ENCODE peak calls at places on chromosome 19, in five cellular contexts. T is IMR-90, V is GM23338, R is trophoblast cell, Z is tibial nerve. D is an unnamed sample.

GRCh38 chr19:49498475-49498874 is 2.2 kb downstream of the RPS11 start:
- DNase-seq in T (no peak), V (no peak), R (no peak), Z (no peak), D (no peak)

GRCh38 chr19:35715981-35716734 is 1.6 kb upstream of the KMT2B start:
- DNase-seq in T (peak; percentile 30), V (peak; percentile 41), R (peak; percentile 69), Z (no peak), D (peak; percentile 89)

GRCh38 chr19:48683349-48683748 is 10.5 kb upstream of the NTN5 start:
- DNase-seq in T (peak; percentile 19), V (no peak), R (peak; percentile 72), Z (no peak), D (peak; percentile 63)

GRCh38 chr19:51407631-51408131 is 9.8 kb downstream of the SIGLEC10 start:
- DNase-seq in T (peak; percentile 17), V (peak; percentile 79), R (no peak), Z (no peak), D (peak; percentile 7)

GRCh38 chr19:3048190-3048533 is 14.1 kb downstream of the TLE5 start:
- DNase-seq in T (no peak), V (no peak), R (no peak), Z (no peak), D (no peak)

GRCh38 chr19:47240996-47241918 is 10.3 kb upstream of the BBC3 start:
- DNase-seq in T (peak; percentile 79), V (peak; percentile 98), R (peak; percentile 87), Z (no peak), D (peak; percentile 94)

GRCh38 chr19:49895566-49896297 is 955 bp downstream of the IL4I1 start:
- DNase-seq in T (no peak), V (no peak), R (no peak), Z (no peak), D (no peak)

GRCh38 chr19:2578391-2578826 is 102.5 kb downstream of the GADD45B start:
- DNase-seq in T (peak; percentile 49), V (peak; percentile 69), R (peak; percentile 88), Z (no peak), D (peak; percentile 71)

GRCh38 chr19:50492303-50493052 is 15.8 kb upstream of the GARIN5A start:
- DNase-seq in T (no peak), V (no peak), R (no peak), Z (no peak), D (peak; percentile 39)

GRCh38 chr19:49552749-49553148 is 24.9 kb downstream of the RCN3 start:
- DNase-seq in T (no peak), V (no peak), R (no peak), Z (no peak), D (no peak)

GRCh38 chr19:4199699-4200293 is 17.3 kb downstream of the ANKRD24 start:
- DNase-seq in T (no peak), V (peak; percentile 70), R (peak; percentile 28), Z (no peak), D (no peak)

GRCh38 chr19:57008432-57008831 is 111.4 kb upstream of the USP29 start:
- DNase-seq in T (no peak), V (no peak), R (no peak), Z (no peak), D (no peak)

GRCh38 chr19:45677351-45678230 is 9.6 kb downstream of the GIPR start:
- DNase-seq in T (peak; percentile 62), V (peak; percentile 100), R (peak; percentile 68), Z (peak; percentile 36), D (peak; percentile 83)

GRCh38 chr19:45223879-45224278 is 21.3 kb downstream of the EXOC3L2 start:
- DNase-seq in T (no peak), V (no peak), R (peak; percentile 69), Z (no peak), D (no peak)

GRCh38 chr19:4052993-4053422 is 13.7 kb downstream of the ZBTB7A start:
- DNase-seq in T (no peak), V (no peak), R (no peak), Z (no peak), D (no peak)

GRCh38 chr19:40907968-40908735 is 26.1 kb upstream of the CYP2A7 start:
- DNase-seq in T (no peak), V (peak; percentile 78), R (no peak), Z (no peak), D (no peak)

GRCh38 chr19:5212101-5212500 is 128.5 kb downstream of the PTPRS start:
- DNase-seq in T (no peak), V (no peak), R (no peak), Z (no peak), D (no peak)

GRCh38 chr19:23686622-23687423 is at the start of gene ZNF675:
- DNase-seq in T (peak; percentile 89), V (peak; percentile 97), R (peak; percentile 97), Z (peak; percentile 86), D (peak; percentile 97)

DNA sequence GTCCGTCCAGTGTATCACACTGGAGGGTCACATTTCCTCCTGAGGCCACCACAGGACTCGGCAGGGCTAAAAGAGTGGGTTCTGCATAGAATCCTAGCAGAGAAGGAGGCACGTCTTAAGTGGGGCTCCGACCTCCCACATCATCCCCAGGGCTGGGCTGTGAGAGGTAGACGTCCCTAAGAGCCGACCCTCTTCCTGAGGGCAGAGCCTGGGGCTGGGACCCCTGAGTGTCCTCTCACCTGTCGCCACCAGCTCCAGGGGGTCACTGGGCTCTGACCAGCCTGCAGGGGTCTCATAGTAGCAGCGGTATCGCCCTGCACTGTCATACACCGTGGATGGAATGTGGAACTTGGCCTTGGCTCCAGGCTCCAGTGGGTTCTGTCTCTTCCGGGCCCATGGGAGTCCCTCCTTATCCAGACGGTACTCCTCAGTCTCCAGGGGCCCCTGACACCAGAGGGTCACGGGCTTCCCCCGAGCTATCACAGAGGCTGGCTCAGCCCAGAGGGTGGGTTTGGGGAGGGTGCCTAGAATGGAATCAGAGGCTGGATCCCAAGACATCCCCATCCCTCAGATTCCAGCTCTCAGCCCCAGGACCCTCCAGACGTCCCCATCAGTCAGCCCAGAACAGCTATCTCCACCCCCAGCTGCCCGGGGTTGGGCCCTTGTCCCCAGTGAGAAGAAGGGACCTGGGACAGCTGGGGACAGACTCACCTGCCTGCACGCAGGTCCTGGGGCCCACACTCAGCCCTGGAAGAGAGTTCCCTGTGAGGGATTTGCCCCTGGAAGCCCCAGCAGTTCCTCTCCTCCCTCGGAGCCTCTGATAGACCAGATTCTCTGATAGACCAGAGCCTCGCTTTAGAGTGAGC is 590 bp downstream of the LILRB5 start:
- DNase-seq in T (no peak), V (no peak), R (no peak), Z (no peak), D (peak; percentile 26)
- H3K27ac ChIP-seq in T (no peak overlapping the region), V (no peak overlapping the region), R (no peak overlapping the region), Z (no peak overlapping the region), D (no peak overlapping the region)

GRCh38 chr19:11338569-11339253 is 746 bp downstream of the RAB3D start:
- DNase-seq in T (no peak), V (no peak), R (peak; percentile 50), Z (no peak), D (no peak)

GRCh38 chr19:11345122-11345752 is 831 bp downstream of the TMEM205 start:
- DNase-seq in T (no peak), V (no peak), R (no peak), Z (no peak), D (no peak)

GRCh38 chr19:11346104-11346940 is at the start of the genes CCDC159 and TMEM205:
- DNase-seq in T (peak; percentile 99), V (peak; percentile 100), R (peak; percentile 100), Z (peak; percentile 96), D (peak; percentile 99)

GRCh38 chr19:11339254-11340098 is at the start of gene RAB3D:
- DNase-seq in T (peak; percentile 77), V (peak; percentile 98), R (peak; percentile 90), Z (peak; percentile 85), D (peak; percentile 96)

GRCh38 chr19:11342429-11342828 is 3.0 kb upstream of the RAB3D start:
- DNase-seq in T (no peak), V (no peak), R (no peak), Z (no peak), D (no peak)
- H3K4me1 ChIP-seq in T (peaks cover 16% of the 10 kb centered on the region), V (peaks cover 8% of the 10 kb centered on the region), R (peaks cover 18% of the 10 kb centered on the region), Z (no peaks in the 10 kb centered on the region), D (no peaks in the 10 kb centered on the region)

GRCh38 chr19:55230329-55230728 is 1.8 kb upstream of the TMEM86B start:
- DNase-seq in T (no peak), V (no peak), R (no peak), Z (no peak), D (no peak)
- H3K36me3 ChIP-seq in T (peaks cover 53% of the 10 kb centered on the region), V (no peaks in the 10 kb centered on the region), R (peaks cover 69% of the 10 kb centered on the region), Z (peaks cover 24% of the 10 kb centered on the region), D (peaks cover 4% of the 10 kb centered on the region)

GRCh38 chr19:53520163-53520546 is 17.8 kb upstream of the ZNF331 start:
- DNase-seq in T (no peak), V (no peak), R (no peak), Z (no peak), D (no peak)

GRCh38 chr19:53518061-53518460 is 19.9 kb upstream of the ZNF331 start:
- DNase-seq in T (no peak), V (no peak), R (no peak), Z (no peak), D (no peak)

GRCh38 chr19:53518716-53519115 is 19.2 kb upstream of the ZNF331 start:
- DNase-seq in T (no peak), V (no peak), R (no peak), Z (no peak), D (no peak)

GRCh38 chr19:53520547-53521372 is 17.2 kb upstream of the ZNF331 start:
- DNase-seq in T (peak; percentile 98), V (peak; percentile 99), R (peak; percentile 99), Z (peak; percentile 82), D (peak; percentile 98)

GRCh38 chr19:53519431-53519830 is 18.5 kb upstream of the ZNF331 start:
- DNase-seq in T (no peak), V (no peak), R (no peak), Z (no peak), D (no peak)
- H3K27ac ChIP-seq in T (no peak overlapping the region), V (no peak overlapping the region), R (no peak overlapping the region), Z (no peak overlapping the region), D (no peak overlapping the region)

GRCh38 chr19:18649371-18650047 is 12.7 kb downstream of the KLHL26 start:
- DNase-seq in T (peak; percentile 70), V (no peak), R (peak; percentile 33), Z (peak; percentile 64), D (peak; percentile 86)

GRCh38 chr19:18648971-18649310 is 12.1 kb downstream of the KLHL26 start:
- DNase-seq in T (no peak), V (no peak), R (peak; percentile 58), Z (no peak), D (no peak)

GRCh38 chr19:18647807-18648206 is 11.0 kb downstream of the KLHL26 start:
- DNase-seq in T (no peak), V (no peak), R (no peak), Z (no peak), D (no peak)

GRCh38 chr19:18646535-18647370 is 9.9 kb downstream of the KLHL26 start:
- DNase-seq in T (no peak), V (no peak), R (no peak), Z (no peak), D (no peak)

DNA sequence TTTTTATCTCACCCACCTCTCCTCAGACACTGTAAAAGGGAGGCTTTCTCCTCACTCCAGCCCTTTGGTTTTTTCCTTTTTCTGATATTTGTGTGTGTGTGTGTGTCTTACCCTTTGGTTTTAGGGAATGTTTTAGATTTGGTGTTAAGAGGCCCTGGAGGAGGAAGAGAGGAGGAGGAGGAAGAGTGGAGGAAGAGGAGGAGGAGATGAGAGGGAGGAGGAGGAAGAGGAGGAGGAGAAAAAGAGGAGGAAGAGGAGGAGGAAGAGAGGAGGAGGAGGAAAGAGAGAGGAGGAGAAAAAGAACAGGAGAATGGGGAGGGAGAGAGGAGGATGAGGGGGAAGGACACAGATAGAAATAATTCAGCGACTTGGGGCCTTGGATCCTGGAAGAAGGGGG is 10.5 kb downstream of the KLHL26 start:
- DNase-seq in T (no peak), V (no peak), R (no peak), Z (no peak), D (no peak)
- H3K4me1 ChIP-seq in T (peaks cover 34% of the 10 kb centered on the region), V (peaks cover 20% of the 10 kb centered on the region), R (peaks cover 5% of the 10 kb centered on the region), Z (no peaks in the 10 kb centered on the region), D (no peaks in the 10 kb centered on the region)

D was measured in aorta.